ENCODE peak calls at places on chromosome 13, in four cellular contexts. W is HEK293T, Y is H1, S is GM12878. G is an unnamed sample.
A peak's percentile ranks its signal among the peaks of the same experiment; 100 is the strongest.

GRCh38 chr13:100339411-100339935 is 249.1 kb downstream of the GGACT start:
- DNase-seq in W (no peak), Y (no peak), S (no peak), G (no peak)

GRCh38 chr13:99028890-99029289 is 51.0 kb upstream of the DOCK9 start:
- DNase-seq in W (no peak), Y (peak; percentile 41), S (no peak), G (peak; percentile 46)

GRCh38 chr13:84607614-84608013 is 725.3 kb upstream of the SLITRK1 start:
- DNase-seq in W (no peak), Y (no peak), S (no peak), G (no peak)

GRCh38 chr13:97328222-97328790 is 105.7 kb upstream of the RAP2A start:
- DNase-seq in W (no peak), Y (peak; percentile 71), S (no peak), G (peak; percentile 87)

GRCh38 chr13:85772379-85772778 is 26.8 kb downstream of the SLITRK6 start:
- DNase-seq in W (no peak), Y (no peak), S (no peak), G (no peak)

GRCh38 chr13:85853161-85853894 is 54.1 kb upstream of the SLITRK6 start:
- DNase-seq in W (no peak), Y (no peak), S (no peak), G (no peak)

GRCh38 chr13:99086149-99086868 is 108.4 kb upstream of the DOCK9 start:
- DNase-seq in W (peak; percentile 59), Y (no peak), S (no peak), G (no peak)

GRCh38 chr13:34224877-34225276 is 406.9 kb downstream of the RFC3 start:
- DNase-seq in W (no peak), Y (no peak), S (no peak), G (no peak)

GRCh38 chr13:61084983-61085382 is 330.7 kb downstream of the PCDH20 start:
- DNase-seq in W (no peak), Y (no peak), S (no peak), G (no peak)

GRCh38 chr13:50613356-50613831 is 230.1 kb downstream of the DLEU7 start:
- DNase-seq in W (no peak), Y (no peak), S (no peak), G (no peak)

GRCh38 chr13:49858183-49858856 is 65.8 kb upstream of the KPNA3 start:
- DNase-seq in W (no peak), Y (no peak), S (no peak), G (no peak)

GRCh38 chr13:23855360-23855759 is 33.8 kb downstream of the MIPEP start:
- DNase-seq in W (no peak), Y (no peak), S (no peak), G (no peak)

GRCh38 chr13:36356058-36356457 is 9.9 kb upstream of the SPART start:
- DNase-seq in W (no peak), Y (no peak), S (no peak), G (no peak)

GRCh38 chr13:38141792-38142191 is 207.9 kb upstream of the UFM1 start:
- DNase-seq in W (no peak), Y (no peak), S (no peak), G (no peak)

GRCh38 chr13:30119476-30119875 is 187.9 kb downstream of the KATNAL1 start:
- DNase-seq in W (no peak), Y (no peak), S (no peak), G (no peak)

DNA sequence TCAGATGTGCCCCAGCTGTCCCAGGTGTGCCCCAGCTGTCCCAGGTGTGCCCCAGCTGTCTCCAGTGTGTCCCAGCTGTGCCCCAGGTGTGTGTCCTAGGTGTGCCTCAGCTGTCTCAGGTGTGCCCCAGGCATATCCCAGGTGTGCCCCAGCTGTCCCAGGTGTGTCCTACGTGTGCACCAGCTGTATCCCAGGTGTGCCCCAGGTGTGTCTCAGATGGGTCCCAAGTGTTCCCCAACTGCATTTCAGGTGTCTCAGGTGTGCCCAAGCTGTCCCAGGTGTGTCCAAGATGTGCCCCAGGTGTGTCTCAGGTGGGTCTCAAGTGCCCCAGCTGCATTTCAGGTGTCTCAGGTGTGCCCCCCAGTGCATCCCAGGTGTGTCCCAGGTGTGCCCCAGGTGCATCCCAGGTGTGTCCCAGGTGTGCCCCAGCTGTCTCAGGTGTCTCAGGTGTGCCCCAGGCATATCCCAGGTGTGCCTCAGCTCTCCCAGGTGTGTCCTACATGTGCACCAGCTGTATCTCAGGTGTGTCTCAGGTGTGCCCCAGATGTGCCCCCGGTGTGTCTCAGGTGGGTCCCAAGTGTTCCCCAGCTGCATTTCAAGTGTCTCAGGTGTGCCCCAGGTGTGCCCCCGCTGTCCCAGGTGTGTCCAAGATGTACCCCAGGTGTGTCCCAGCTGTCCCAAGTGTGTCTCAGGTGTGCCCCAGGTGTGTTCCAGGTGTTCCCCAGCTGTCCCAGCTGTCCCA is 1.3 kb upstream of the GRK1 start:
- DNase-seq in W (no peak), Y (no peak), S (no peak), G (no peak)
- TF ChIP-seq SUZ12 in W (no peak), Y (no peak), S (no peak), G (no peak)

DNA sequence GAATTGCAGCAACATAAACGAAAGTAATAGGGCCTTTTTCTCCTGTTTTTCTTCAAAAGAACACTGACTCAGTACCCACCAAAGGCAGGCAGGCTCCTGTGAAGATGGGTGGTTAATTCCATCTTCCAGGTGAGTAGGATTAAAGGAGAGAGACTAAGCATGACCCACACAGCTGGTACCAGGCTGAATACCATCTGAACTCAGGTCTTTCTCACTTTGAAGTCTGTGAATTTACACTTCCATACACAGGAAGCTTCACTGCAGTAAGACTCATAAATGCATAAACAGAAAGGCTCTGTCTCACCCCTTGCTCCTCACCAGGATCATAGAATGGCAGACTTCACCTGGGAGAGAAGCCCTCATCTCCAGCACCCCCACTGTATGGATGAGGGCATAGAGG is 194.6 kb downstream of the KLF12 start:
- DNase-seq in W (no peak), Y (no peak), S (no peak), G (no peak)
- TF ChIP-seq SUZ12 in W (no peak), Y (no peak), S (no peak), G (no peak)

GRCh38 chr13:21123956-21124355 is 52.4 kb downstream of the SKA3 start:
- DNase-seq in W (no peak), Y (peak; percentile 74), S (no peak), G (peak; percentile 27)

GRCh38 chr13:21130116-21130515 is 46.2 kb downstream of the SKA3 start:
- DNase-seq in W (no peak), Y (no peak), S (no peak), G (no peak)

GRCh38 chr13:21121616-21122015 is 54.7 kb downstream of the SKA3 start:
- DNase-seq in W (no peak), Y (no peak), S (no peak), G (no peak)

GRCh38 chr13:21120191-21120590 is 56.2 kb downstream of the SKA3 start:
- DNase-seq in W (no peak), Y (no peak), S (no peak), G (no peak)

DNA sequence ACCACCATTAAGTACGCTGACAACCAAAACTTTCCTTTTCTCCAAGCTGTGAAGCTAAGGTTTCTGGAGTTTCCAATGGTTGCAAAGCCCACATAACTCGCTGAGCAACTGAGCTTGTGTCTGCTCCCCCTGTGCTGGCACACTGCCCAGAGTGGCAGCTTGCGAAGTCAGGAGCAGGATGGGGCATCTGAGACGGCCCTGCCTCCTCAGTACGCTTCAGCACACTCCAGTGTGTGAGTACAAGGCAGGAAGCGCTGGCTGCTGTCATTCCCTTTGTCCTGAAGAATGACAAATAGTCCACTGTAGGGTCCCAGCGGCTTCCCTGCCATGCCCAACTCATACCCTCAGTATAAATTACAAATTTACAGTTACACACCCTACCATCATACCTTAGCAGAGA is 51.5 kb downstream of the SKA3 start:
- DNase-seq in W (peak; percentile 10), Y (no peak), S (no peak), G (no peak)
- TF ChIP-seq SUZ12 in W (no peak), Y (no peak), S (no peak), G (no peak)

DNA sequence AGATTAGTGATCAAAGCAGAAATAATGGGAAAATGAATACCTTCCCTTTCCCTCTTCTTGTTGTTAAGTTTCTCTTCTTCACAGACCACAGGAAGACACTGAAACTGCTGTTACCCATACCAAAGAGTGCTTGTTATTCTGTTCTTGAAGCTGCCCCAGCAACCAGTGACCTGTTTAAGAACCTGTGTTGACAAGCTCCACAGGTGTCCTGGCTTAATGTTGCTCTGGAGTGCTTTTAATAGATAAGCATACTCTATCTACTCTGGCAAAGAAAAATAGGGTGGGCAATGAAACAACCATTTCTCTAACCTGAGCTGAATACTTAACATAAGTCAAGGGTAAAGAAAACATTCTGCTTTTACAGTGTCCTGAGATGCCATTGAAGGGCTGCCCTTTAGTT is 506.7 kb upstream of the GPC6 start:
- DNase-seq in W (peak; percentile 79), Y (peak; percentile 2), S (no peak), G (peak; percentile 49)
- TF ChIP-seq SUZ12 in W (no peak), Y (no peak), S (no peak), G (no peak)

GRCh38 chr13:71674776-71675352 is 192.1 kb downstream of the DACH1 start:
- DNase-seq in W (no peak), Y (no peak), S (no peak), G (no peak)

GRCh38 chr13:71672527-71672926 is 194.5 kb downstream of the DACH1 start:
- DNase-seq in W (peak; percentile 37), Y (no peak), S (no peak), G (no peak)

GRCh38 chr13:71677114-71677513 is 189.9 kb downstream of the DACH1 start:
- DNase-seq in W (peak; percentile 69), Y (no peak), S (no peak), G (no peak)
- TF ChIP-seq SUZ12 in W (no peak), Y (no peak), S (no peak), G (no peak)